ENCODE peak calls at places on chromosome 1, in seven cellular contexts. O is EL; P is HT1080; T is NCI-H2081; E is NCI-H345; D is esophagus squamous epithelium; X is stimulated activated CD4-positive, alpha-beta T cell treated with anti-CD3 and anti-CD28 coated beads, TNF-alpha, amount 100 ng/mL, for 4 hours. J is an unnamed sample.

GRCh38 chr1:161074676-161075368 is 5.1 kb upstream of the ARHGAP30 start:
- DNase-seq in E (peak), X (no peak), P (no peak), O (no peak), T (no peak), D (no peak), J (no peak)

GRCh38 chr1:164772635-164773034 is 213.7 kb downstream of the PBX1 start:
- DNase-seq in O (peak), X (no peak), E (peak), P (peak), D (no peak), T (no peak), J (peak)

GRCh38 chr1:228393268-228393699 is 13.4 kb downstream of the TRIM11 start:
- DNase-seq in E (no peak), T (no peak), D (no peak), O (peak), X (no peak), P (peak), J (peak)

GRCh38 chr1:151680812-151681211 is 35.8 kb downstream of the CELF3 start:
- DNase-seq in D (no peak), E (no peak), T (no peak), P (peak), X (no peak), O (peak), J (peak)

GRCh38 chr1:114558548-114558947 is 22.9 kb downstream of the BCAS2 start:
- DNase-seq in D (no peak), P (no peak), O (no peak), T (no peak), X (no peak), E (no peak), J (peak)

GRCh38 chr1:206982216-206982615 is 12.0 kb upstream of the FCAMR start:
- DNase-seq in P (peak), E (peak), X (peak), T (peak), O (peak), D (no peak), J (peak)

GRCh38 chr1:9561429-9561828 is 22.2 kb downstream of the SLC25A33 start:
- DNase-seq in E (peak), X (no peak), T (peak), D (no peak), P (peak), O (peak), J (peak)

GRCh38 chr1:70333245-70333644 is 21.3 kb downstream of the ANKRD13C start:
- DNase-seq in E (no peak), P (no peak), O (no peak), D (no peak), X (no peak), T (no peak), J (no peak)

GRCh38 chr1:70499695-70500094 is 88.6 kb downstream of the CTH start:
- DNase-seq in D (no peak), E (no peak), O (peak), X (no peak), T (no peak), P (peak), J (peak)

J was measured in HCEC 1CT.